ENCODE peak calls at places on chromosomes 16 and 17, in seven cellular contexts. V is Peyer's patch, F is left colon, G is GM13976, M is T-helper 17 cell, C is HS-27A, P is NCI-H187. D is an unnamed sample.

GRCh38 chr16:30186782-30187555 is 3.6 kb downstream of the CORO1A start:
- DNase-seq in F (peak; percentile 70), M (peak; percentile 77), G (peak; percentile 66), P (no peak), V (peak; percentile 93), C (no peak), D (peak; percentile 74)

GRCh38 chr17:61139219-61139618 is 260.4 kb upstream of the TBX2 start:
- DNase-seq in F (peak; percentile 33), C (peak; percentile 17), M (peak; percentile 8), P (no peak), G (peak; percentile 69), V (peak; percentile 81), D (peak; percentile 66)

GRCh38 chr16:71467810-71468209 is 5.8 kb upstream of the ZNF23 start:
- DNase-seq in F (no peak), G (peak; percentile 43), M (peak; percentile 31), V (no peak), C (no peak), P (no peak), D (peak; percentile 26)

GRCh38 chr17:44607836-44608690 is 48.2 kb upstream of the MEIOC start:
- DNase-seq in G (no peak), C (no peak), V (no peak), M (no peak), F (no peak), P (no peak), D (no peak)

GRCh38 chr17:64042700-64043485 is 22.5 kb upstream of the ICAM2 start:
- DNase-seq in V (no peak), F (no peak), M (no peak), P (no peak), C (no peak), G (no peak), D (no peak)

GRCh38 chr17:77281024-77281903 is 140.5 kb downstream of the SEC14L1 start:
- DNase-seq in P (peak; percentile 40), G (peak; percentile 94), V (peak; percentile 68), F (peak; percentile 74), C (no peak), M (peak; percentile 68), D (peak; percentile 74)

GRCh38 chr16:19071811-19072777 is 4.7 kb downstream of the COQ7 start:
- DNase-seq in C (no peak), G (peak; percentile 54), P (peak; percentile 0), F (peak; percentile 36), M (no peak), V (peak; percentile 31), D (peak; percentile 74)

GRCh38 chr16:54174750-54175149 is 111.8 kb downstream of the IRX3 start:
- DNase-seq in V (no peak), C (no peak), G (no peak), M (no peak), P (no peak), F (no peak), D (no peak)

GRCh38 chr16:12340151-12340733 is 363.7 kb downstream of the SNX29 start:
- DNase-seq in V (peak; percentile 23), M (no peak), C (peak; percentile 34), P (no peak), F (no peak), G (peak; percentile 49), D (peak; percentile 55)

GRCh38 chr17:37608369-37609169 is 649 bp downstream of the SYNRG start:
- DNase-seq in M (no peak), G (peak; percentile 18), P (no peak), V (peak; percentile 25), F (peak; percentile 46), C (no peak), D (peak; percentile 35)

GRCh38 chr16:2925951-2926659 is 14.4 kb downstream of the FLYWCH1 start:
- DNase-seq in V (no peak), G (no peak), F (no peak), C (no peak), M (no peak), P (no peak), D (no peak)

GRCh38 chr17:77487677-77488530 is 347.1 kb downstream of the SEC14L1 start:
- DNase-seq in C (no peak), F (no peak), G (no peak), P (no peak), V (no peak), M (no peak), D (no peak)

GRCh38 chr17:18974407-18975149 is 22.6 kb downstream of the SLC5A10 start:
- DNase-seq in F (no peak), G (no peak), P (no peak), C (no peak), V (no peak), M (no peak), D (no peak)

GRCh38 chr16:23597003-23597756 is 1.1 kb upstream of the NDUFAB1 start:
- DNase-seq in V (peak; percentile 43), P (no peak), C (no peak), M (no peak), F (no peak), G (peak; percentile 49), D (no peak)

GRCh38 chr17:19579192-19579668 is 45.6 kb downstream of the SLC47A1 start:
- DNase-seq in M (no peak), C (no peak), V (no peak), F (no peak), G (no peak), P (no peak), D (no peak)

GRCh38 chr17:82187500-82187899 is 25.1 kb downstream of the CCDC57 start:
- DNase-seq in C (no peak), F (no peak), P (no peak), M (no peak), V (no peak), G (no peak), D (no peak)

GRCh38 chr17:50461550-50462132 is 7.0 kb downstream of the CHAD start:
- DNase-seq in V (no peak), F (peak; percentile 22), M (no peak), P (no peak), C (no peak), G (no peak), D (no peak)

GRCh38 chr17:30939059-30939689 is 17.4 kb downstream of the ADAP2 start:
- DNase-seq in M (no peak), P (no peak), V (no peak), G (peak; percentile 66), F (no peak), C (no peak), D (no peak)

GRCh38 chr16:79658301-79659001 is 57.9 kb upstream of the MAF start:
- DNase-seq in F (no peak), P (no peak), C (no peak), V (no peak), M (no peak), G (no peak), D (no peak)